ENCODE peak calls at places on chromosomes 16 and 17, in eight cellular contexts. One of them, this sample, is unnamed.

GRCh38 chr17:64599827-64600226 is 62.3 kb downstream of the SMURF2 start:
- DNase-seq in spleen: no peak
- DNase-seq in adrenal gland: no peak
- DNase-seq in body of pancreas: no peak
- DNase-seq in transverse colon: no peak
- DNase-seq in testis: no peak
- DNase-seq in IMR-90: no peak
- DNase-seq in uterus: no peak
- DNase-seq in this sample: no peak

GRCh38 chr17:80822700-80823410 is 168.8 kb upstream of the CHMP6 start:
- DNase-seq in spleen: peak; percentile 48
- DNase-seq in adrenal gland: no peak
- DNase-seq in body of pancreas: no peak
- DNase-seq in transverse colon: no peak
- DNase-seq in testis: no peak
- DNase-seq in IMR-90: no peak
- DNase-seq in uterus: peak; percentile 62
- DNase-seq in this sample: peak; percentile 57

GRCh38 chr16:13957197-13958078 is 37.5 kb downstream of the ERCC4 start:
- DNase-seq in spleen: no peak
- DNase-seq in adrenal gland: peak; percentile 94
- DNase-seq in body of pancreas: peak; percentile 60
- DNase-seq in transverse colon: peak; percentile 69
- DNase-seq in testis: peak; percentile 53
- DNase-seq in IMR-90: peak; percentile 95
- DNase-seq in uterus: peak; percentile 76
- DNase-seq in this sample: peak; percentile 90

GRCh38 chr16:29737713-29738112 is 8.1 kb downstream of the C16orf54 start:
- DNase-seq in spleen: peak; percentile 59
- DNase-seq in adrenal gland: peak; percentile 21
- DNase-seq in body of pancreas: peak; percentile 48
- DNase-seq in transverse colon: no peak
- DNase-seq in testis: no peak
- DNase-seq in IMR-90: no peak
- DNase-seq in uterus: no peak
- DNase-seq in this sample: no peak

GRCh38 chr17:81064746-81065475 is 30.0 kb downstream of the BAIAP2 start:
- DNase-seq in spleen: no peak
- DNase-seq in adrenal gland: no peak
- DNase-seq in body of pancreas: no peak
- DNase-seq in transverse colon: no peak
- DNase-seq in testis: no peak
- DNase-seq in IMR-90: peak; percentile 52
- DNase-seq in uterus: no peak
- DNase-seq in this sample: no peak

GRCh38 chr17:68029512-68030215 is 5.9 kb upstream of the KPNA2 start:
- DNase-seq in spleen: no peak
- DNase-seq in adrenal gland: no peak
- DNase-seq in body of pancreas: peak; percentile 33
- DNase-seq in transverse colon: no peak
- DNase-seq in testis: no peak
- DNase-seq in IMR-90: no peak
- DNase-seq in uterus: no peak
- DNase-seq in this sample: no peak

GRCh38 chr17:80618304-80618703 is 73.7 kb downstream of the RPTOR start:
- DNase-seq in spleen: no peak
- DNase-seq in adrenal gland: no peak
- DNase-seq in body of pancreas: no peak
- DNase-seq in transverse colon: no peak
- DNase-seq in testis: no peak
- DNase-seq in IMR-90: no peak
- DNase-seq in uterus: no peak
- DNase-seq in this sample: no peak

GRCh38 chr16:27426423-27427408 is 24.7 kb downstream of the IL21R start:
- DNase-seq in spleen: peak; percentile 89
- DNase-seq in adrenal gland: peak; percentile 75
- DNase-seq in body of pancreas: no peak
- DNase-seq in transverse colon: peak; percentile 38
- DNase-seq in testis: no peak
- DNase-seq in IMR-90: peak; percentile 96
- DNase-seq in uterus: no peak
- DNase-seq in this sample: peak; percentile 43

GRCh38 chr17:81563861-81564586 is 11.9 kb upstream of the FAAP100 start:
- DNase-seq in spleen: no peak
- DNase-seq in adrenal gland: no peak
- DNase-seq in body of pancreas: no peak
- DNase-seq in transverse colon: no peak
- DNase-seq in testis: no peak
- DNase-seq in IMR-90: peak; percentile 64
- DNase-seq in uterus: no peak
- DNase-seq in this sample: no peak

GRCh38 chr17:36532435-36532975 is 2.2 kb downstream of the MYO19 start:
- DNase-seq in spleen: no peak
- DNase-seq in adrenal gland: no peak
- DNase-seq in body of pancreas: no peak
- DNase-seq in transverse colon: no peak
- DNase-seq in testis: no peak
- DNase-seq in IMR-90: no peak
- DNase-seq in uterus: no peak
- DNase-seq in this sample: no peak

GRCh38 chr17:36534117-36534880 is at the start of gene MYO19:
- DNase-seq in spleen: peak; percentile 91
- DNase-seq in adrenal gland: peak; percentile 80
- DNase-seq in body of pancreas: peak; percentile 70
- DNase-seq in transverse colon: peak; percentile 82
- DNase-seq in testis: peak; percentile 72
- DNase-seq in IMR-90: peak; percentile 44
- DNase-seq in uterus: peak; percentile 70
- DNase-seq in this sample: peak; percentile 87

GRCh38 chr17:36535669-36536081 is 888 bp downstream of the PIGW start:
- DNase-seq in spleen: no peak
- DNase-seq in adrenal gland: no peak
- DNase-seq in body of pancreas: no peak
- DNase-seq in transverse colon: no peak
- DNase-seq in testis: no peak
- DNase-seq in IMR-90: no peak
- DNase-seq in uterus: no peak
- DNase-seq in this sample: no peak

GRCh38 chr17:36529121-36529520 is 5.5 kb downstream of the MYO19 start:
- DNase-seq in spleen: no peak
- DNase-seq in adrenal gland: no peak
- DNase-seq in body of pancreas: no peak
- DNase-seq in transverse colon: no peak
- DNase-seq in testis: no peak
- DNase-seq in IMR-90: peak; percentile 75
- DNase-seq in uterus: no peak
- DNase-seq in this sample: no peak

GRCh38 chr17:36534881-36535668 is at the start of gene PIGW:
- DNase-seq in spleen: peak; percentile 97
- DNase-seq in adrenal gland: peak; percentile 84
- DNase-seq in body of pancreas: peak; percentile 86
- DNase-seq in transverse colon: peak; percentile 93
- DNase-seq in testis: peak; percentile 89
- DNase-seq in IMR-90: peak; percentile 85
- DNase-seq in uterus: peak; percentile 88
- DNase-seq in this sample: peak; percentile 93
- TF ChIP-seq CTCF in spleen: peak; percentile 40
- TF ChIP-seq CTCF in adrenal gland: no peak
- TF ChIP-seq CTCF in body of pancreas: no peak
- TF ChIP-seq CTCF in transverse colon: no peak
- TF ChIP-seq CTCF in testis: no peak
- TF ChIP-seq CTCF in IMR-90: no peak
- TF ChIP-seq CTCF in uterus: peak; percentile 18
- TF ChIP-seq CTCF in this sample: no peak

GRCh38 chr16:1991135-1991551 is 1.4 kb downstream of the SYNGR3 start:
- DNase-seq in spleen: peak; percentile 90
- DNase-seq in adrenal gland: no peak
- DNase-seq in body of pancreas: no peak
- DNase-seq in transverse colon: peak; percentile 79
- DNase-seq in testis: no peak
- DNase-seq in IMR-90: no peak
- DNase-seq in uterus: no peak
- DNase-seq in this sample: no peak
- TF ChIP-seq POLR2A in spleen: peak; percentile 14
- TF ChIP-seq POLR2A in adrenal gland: no peak
- TF ChIP-seq POLR2A in body of pancreas: no peak
- TF ChIP-seq POLR2A in transverse colon: no peak
- TF ChIP-seq POLR2A in testis: no peak
- TF ChIP-seq POLR2A in IMR-90: no peak
- TF ChIP-seq POLR2A in uterus: no peak
- TF ChIP-seq POLR2A in this sample: no peak

GRCh38 chr17:77254961-77255741 is 114.4 kb downstream of the SEC14L1 start:
- DNase-seq in spleen: no peak
- DNase-seq in adrenal gland: peak; percentile 65
- DNase-seq in body of pancreas: no peak
- DNase-seq in transverse colon: no peak
- DNase-seq in testis: peak; percentile 26
- DNase-seq in IMR-90: peak; percentile 86
- DNase-seq in uterus: no peak
- DNase-seq in this sample: no peak

GRCh38 chr17:77257169-77257568 is 116.4 kb downstream of the SEC14L1 start:
- DNase-seq in spleen: no peak
- DNase-seq in adrenal gland: no peak
- DNase-seq in body of pancreas: no peak
- DNase-seq in transverse colon: no peak
- DNase-seq in testis: no peak
- DNase-seq in IMR-90: no peak
- DNase-seq in uterus: no peak
- DNase-seq in this sample: no peak

GRCh38 chr17:77257596-77258458 is 117.1 kb downstream of the SEC14L1 start:
- DNase-seq in spleen: no peak
- DNase-seq in adrenal gland: no peak
- DNase-seq in body of pancreas: no peak
- DNase-seq in transverse colon: no peak
- DNase-seq in testis: no peak
- DNase-seq in IMR-90: no peak
- DNase-seq in uterus: no peak
- DNase-seq in this sample: no peak

GRCh38 chr17:77258638-77259037 is 117.9 kb downstream of the SEC14L1 start:
- DNase-seq in spleen: no peak
- DNase-seq in adrenal gland: no peak
- DNase-seq in body of pancreas: no peak
- DNase-seq in transverse colon: no peak
- DNase-seq in testis: no peak
- DNase-seq in IMR-90: no peak
- DNase-seq in uterus: no peak
- DNase-seq in this sample: no peak

DNA sequence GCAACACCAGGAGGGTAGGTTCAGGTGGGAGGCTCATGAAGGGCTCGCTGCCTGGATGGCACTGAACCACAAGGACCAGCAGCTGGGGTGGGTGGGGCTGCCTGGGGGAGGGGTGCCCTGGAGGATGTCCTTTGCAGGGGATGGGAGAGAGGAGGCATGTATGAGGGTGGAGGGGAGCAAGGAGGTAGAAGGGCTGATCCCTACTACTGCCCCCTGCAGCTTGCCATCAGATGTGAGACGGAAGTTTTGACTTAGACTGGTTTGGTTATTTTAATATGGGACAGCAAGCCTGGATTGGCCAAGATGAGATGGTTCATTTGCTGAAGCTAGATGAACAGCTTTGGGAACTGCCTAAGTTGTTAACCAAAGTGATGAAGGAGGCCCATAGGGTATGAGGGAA is 115.9 kb downstream of the SEC14L1 start:
- DNase-seq in spleen: no peak
- DNase-seq in adrenal gland: no peak
- DNase-seq in body of pancreas: no peak
- DNase-seq in transverse colon: no peak
- DNase-seq in testis: no peak
- DNase-seq in IMR-90: no peak
- DNase-seq in uterus: no peak
- DNase-seq in this sample: no peak
- TF ChIP-seq CTCF in spleen: no peak
- TF ChIP-seq CTCF in adrenal gland: no peak
- TF ChIP-seq CTCF in body of pancreas: no peak
- TF ChIP-seq CTCF in transverse colon: no peak
- TF ChIP-seq CTCF in testis: no peak
- TF ChIP-seq CTCF in IMR-90: no peak
- TF ChIP-seq CTCF in uterus: no peak
- TF ChIP-seq CTCF in this sample: no peak

DNA sequence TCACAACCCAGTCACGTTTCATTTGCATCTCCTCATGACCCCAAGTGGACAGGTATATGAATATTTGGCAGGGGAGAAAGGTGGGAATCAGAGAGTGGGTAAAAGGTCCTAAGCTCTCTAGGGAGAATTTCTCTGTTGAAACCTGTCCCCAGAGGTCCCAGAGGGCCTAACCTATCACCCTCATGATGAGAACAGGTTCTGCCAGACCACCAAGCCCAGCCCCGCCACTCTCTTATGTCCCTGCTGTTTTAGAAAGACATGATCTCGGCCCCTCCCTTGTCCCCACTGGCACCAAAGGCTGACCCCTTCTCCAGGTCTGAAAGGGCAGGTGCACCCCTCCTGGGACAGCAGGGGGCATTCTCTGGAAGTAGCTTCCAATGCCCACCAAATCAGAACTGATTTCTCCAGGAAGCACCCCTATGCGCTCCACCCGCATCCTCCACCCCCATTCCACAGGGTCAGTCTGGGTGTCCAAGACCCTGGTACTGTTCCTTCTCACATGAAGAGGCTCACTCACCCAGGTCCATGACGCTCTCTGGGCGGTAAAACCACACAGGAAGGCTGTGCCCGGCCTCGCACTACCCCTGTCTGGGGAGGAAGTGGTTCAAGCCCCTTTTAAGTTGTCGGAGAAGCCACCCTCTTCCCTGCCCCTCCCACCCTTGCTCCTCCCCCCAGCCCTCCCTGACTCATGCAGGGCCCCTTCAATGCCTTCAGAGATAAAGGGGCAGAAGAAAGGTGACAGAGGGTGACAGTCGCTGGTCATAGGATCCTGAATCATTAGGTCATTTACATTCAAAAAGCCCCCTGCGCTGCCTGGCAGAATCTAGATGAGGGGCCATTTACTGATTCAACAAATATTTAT is at the start of gene CCR7:
- DNase-seq in spleen: peak; percentile 94
- DNase-seq in adrenal gland: no peak
- DNase-seq in body of pancreas: no peak
- DNase-seq in transverse colon: peak; percentile 58
- DNase-seq in testis: no peak
- DNase-seq in IMR-90: no peak
- DNase-seq in uterus: no peak
- DNase-seq in this sample: no peak
- TF ChIP-seq POLR2A in spleen: peak; percentile 79
- TF ChIP-seq POLR2A in adrenal gland: no peak
- TF ChIP-seq POLR2A in body of pancreas: no peak
- TF ChIP-seq POLR2A in transverse colon: peak; percentile 53
- TF ChIP-seq POLR2A in testis: no peak
- TF ChIP-seq POLR2A in IMR-90: no peak
- TF ChIP-seq POLR2A in uterus: no peak
- TF ChIP-seq POLR2A in this sample: no peak

GRCh38 chr16:87190288-87191240 is 126.6 kb downstream of the C16orf95 start:
- DNase-seq in spleen: no peak
- DNase-seq in adrenal gland: no peak
- DNase-seq in body of pancreas: no peak
- DNase-seq in transverse colon: no peak
- DNase-seq in testis: no peak
- DNase-seq in IMR-90: no peak
- DNase-seq in uterus: no peak
- DNase-seq in this sample: no peak
- TF ChIP-seq CTCF in spleen: no peak
- TF ChIP-seq CTCF in adrenal gland: no peak
- TF ChIP-seq CTCF in body of pancreas: no peak
- TF ChIP-seq CTCF in transverse colon: no peak
- TF ChIP-seq CTCF in testis: no peak
- TF ChIP-seq CTCF in IMR-90: no peak
- TF ChIP-seq CTCF in uterus: no peak
- TF ChIP-seq CTCF in this sample: no peak

GRCh38 chr17:7843536-7844291 is 9.7 kb downstream of the KDM6B start:
- DNase-seq in spleen: peak; percentile 97
- DNase-seq in adrenal gland: peak; percentile 88
- DNase-seq in body of pancreas: peak; percentile 89
- DNase-seq in transverse colon: peak; percentile 91
- DNase-seq in testis: peak; percentile 87
- DNase-seq in IMR-90: peak; percentile 90
- DNase-seq in uterus: peak; percentile 77
- DNase-seq in this sample: peak; percentile 90
- TF ChIP-seq POLR2A in spleen: no peak
- TF ChIP-seq POLR2A in adrenal gland: peak; percentile 72
- TF ChIP-seq POLR2A in body of pancreas: peak; percentile 71
- TF ChIP-seq POLR2A in transverse colon: peak; percentile 92
- TF ChIP-seq POLR2A in testis: no peak
- TF ChIP-seq POLR2A in IMR-90: peak; percentile 87
- TF ChIP-seq POLR2A in uterus: no peak
- TF ChIP-seq POLR2A in this sample: peak; percentile 61